ENCODE peak calls at places on chromosomes 11 and 22, in nine cellular contexts. One of them, this sample, is unnamed.

GRCh38 chr11:45773271-45774022 is 31.5 kb upstream of the SLC35C1 start:
- DNase-seq in H1: no peak
- DNase-seq in GM12891: no peak
- DNase-seq in lower leg skin: no peak
- DNase-seq in A549: no peak
- DNase-seq in K562: no peak
- DNase-seq in heart left ventricle: no peak
- DNase-seq in transverse colon: no peak
- DNase-seq in NB4: no peak
- DNase-seq in this sample: no peak

GRCh38 chr11:33941637-33942160 is 49.8 kb upstream of the LMO2 start:
- DNase-seq in transverse colon: no peak
- DNase-seq in K562: peak; percentile 81
- DNase-seq in NB4: peak; percentile 82
- DNase-seq in H1: no peak
- DNase-seq in lower leg skin: no peak
- DNase-seq in A549: no peak
- DNase-seq in heart left ventricle: no peak
- DNase-seq in GM12891: no peak
- DNase-seq in this sample: peak; percentile 53

GRCh38 chr11:15599376-15599775 is 484.7 kb downstream of the INSC start:
- DNase-seq in K562: no peak
- DNase-seq in heart left ventricle: no peak
- DNase-seq in lower leg skin: no peak
- DNase-seq in NB4: no peak
- DNase-seq in A549: no peak
- DNase-seq in GM12891: no peak
- DNase-seq in H1: no peak
- DNase-seq in transverse colon: no peak
- DNase-seq in this sample: no peak

GRCh38 chr22:24878969-24879368 is 67.5 kb downstream of the LHFPL7 start:
- DNase-seq in H1: no peak
- DNase-seq in A549: no peak
- DNase-seq in GM12891: no peak
- DNase-seq in NB4: no peak
- DNase-seq in transverse colon: no peak
- DNase-seq in lower leg skin: no peak
- DNase-seq in heart left ventricle: no peak
- DNase-seq in K562: no peak
- DNase-seq in this sample: no peak

GRCh38 chr11:100328626-100329340 is 358.3 kb upstream of the ARHGAP42 start:
- DNase-seq in transverse colon: no peak
- DNase-seq in lower leg skin: no peak
- DNase-seq in heart left ventricle: no peak
- DNase-seq in A549: no peak
- DNase-seq in GM12891: no peak
- DNase-seq in NB4: no peak
- DNase-seq in K562: no peak
- DNase-seq in H1: no peak
- DNase-seq in this sample: no peak

GRCh38 chr11:12126352-12127019 is 16.1 kb downstream of the MICAL2 start:
- DNase-seq in heart left ventricle: no peak
- DNase-seq in GM12891: no peak
- DNase-seq in transverse colon: no peak
- DNase-seq in NB4: peak; percentile 91
- DNase-seq in A549: no peak
- DNase-seq in H1: no peak
- DNase-seq in K562: no peak
- DNase-seq in lower leg skin: no peak
- DNase-seq in this sample: peak; percentile 55

GRCh38 chr11:46242462-46242960 is 35.0 kb upstream of the CREB3L1 start:
- DNase-seq in transverse colon: no peak
- DNase-seq in lower leg skin: no peak
- DNase-seq in GM12891: no peak
- DNase-seq in K562: no peak
- DNase-seq in heart left ventricle: no peak
- DNase-seq in NB4: no peak
- DNase-seq in H1: no peak
- DNase-seq in A549: no peak
- DNase-seq in this sample: no peak

GRCh38 chr22:33467718-33468117 is 409.5 kb upstream of the SYN3 start:
- DNase-seq in H1: no peak
- DNase-seq in transverse colon: no peak
- DNase-seq in lower leg skin: no peak
- DNase-seq in heart left ventricle: no peak
- DNase-seq in K562: no peak
- DNase-seq in NB4: no peak
- DNase-seq in GM12891: no peak
- DNase-seq in A549: no peak
- DNase-seq in this sample: no peak

GRCh38 chr11:101955701-101956100 is 39.4 kb upstream of the ANGPTL5 start:
- DNase-seq in K562: no peak
- DNase-seq in H1: no peak
- DNase-seq in A549: no peak
- DNase-seq in heart left ventricle: no peak
- DNase-seq in lower leg skin: no peak
- DNase-seq in transverse colon: no peak
- DNase-seq in NB4: no peak
- DNase-seq in GM12891: no peak
- DNase-seq in this sample: no peak

GRCh38 chr11:18749681-18750319 is 23.8 kb upstream of the IGSF22 start:
- DNase-seq in heart left ventricle: no peak
- DNase-seq in NB4: peak; percentile 29
- DNase-seq in GM12891: no peak
- DNase-seq in K562: no peak
- DNase-seq in H1: no peak
- DNase-seq in lower leg skin: peak; percentile 54
- DNase-seq in transverse colon: no peak
- DNase-seq in A549: peak; percentile 53
- DNase-seq in this sample: peak; percentile 91

GRCh38 chr11:13440100-13440855 is 22.7 kb downstream of the BTBD10 start:
- DNase-seq in NB4: no peak
- DNase-seq in A549: peak; percentile 58
- DNase-seq in K562: no peak
- DNase-seq in GM12891: no peak
- DNase-seq in H1: no peak
- DNase-seq in heart left ventricle: peak; percentile 27
- DNase-seq in lower leg skin: peak; percentile 20
- DNase-seq in transverse colon: peak; percentile 27
- DNase-seq in this sample: peak; percentile 12

GRCh38 chr11:111378185-111378772 is 796 bp downstream of the POU2AF1 start:
- DNase-seq in A549: no peak
- DNase-seq in GM12891: no peak
- DNase-seq in K562: no peak
- DNase-seq in NB4: no peak
- DNase-seq in H1: no peak
- DNase-seq in lower leg skin: no peak
- DNase-seq in transverse colon: no peak
- DNase-seq in heart left ventricle: no peak
- DNase-seq in this sample: no peak

GRCh38 chr22:23182289-23183106 is 2.2 kb downstream of the BCR start:
- DNase-seq in A549: no peak
- DNase-seq in heart left ventricle: no peak
- DNase-seq in H1: no peak
- DNase-seq in lower leg skin: no peak
- DNase-seq in GM12891: no peak
- DNase-seq in transverse colon: no peak
- DNase-seq in NB4: peak; percentile 33
- DNase-seq in K562: peak; percentile 88
- DNase-seq in this sample: peak; percentile 75

GRCh38 chr11:94678236-94678635 is 89.9 kb upstream of the AMOTL1 start:
- DNase-seq in transverse colon: no peak
- DNase-seq in heart left ventricle: no peak
- DNase-seq in NB4: no peak
- DNase-seq in GM12891: no peak
- DNase-seq in A549: no peak
- DNase-seq in lower leg skin: peak; percentile 12
- DNase-seq in K562: no peak
- DNase-seq in H1: no peak
- DNase-seq in this sample: no peak

GRCh38 chr11:121489823-121490222 is 37.1 kb upstream of the SORL1-AS1 start:
- DNase-seq in H1: no peak
- DNase-seq in heart left ventricle: no peak
- DNase-seq in GM12891: no peak
- DNase-seq in transverse colon: no peak
- DNase-seq in K562: no peak
- DNase-seq in lower leg skin: no peak
- DNase-seq in NB4: no peak
- DNase-seq in A549: no peak
- DNase-seq in this sample: no peak

GRCh38 chr11:100830295-100830694 is 143.2 kb downstream of the ARHGAP42 start:
- DNase-seq in heart left ventricle: no peak
- DNase-seq in transverse colon: no peak
- DNase-seq in GM12891: no peak
- DNase-seq in K562: no peak
- DNase-seq in H1: no peak
- DNase-seq in NB4: no peak
- DNase-seq in lower leg skin: no peak
- DNase-seq in A549: no peak
- DNase-seq in this sample: no peak

GRCh38 chr11:27153136-27153535 is 112.5 kb downstream of the BBOX1 start:
- DNase-seq in transverse colon: no peak
- DNase-seq in A549: no peak
- DNase-seq in K562: no peak
- DNase-seq in GM12891: no peak
- DNase-seq in heart left ventricle: no peak
- DNase-seq in lower leg skin: no peak
- DNase-seq in NB4: peak; percentile 6
- DNase-seq in H1: no peak
- DNase-seq in this sample: no peak

GRCh38 chr11:134244593-134244992 is 8.6 kb downstream of the THYN1 start:
- DNase-seq in H1: no peak
- DNase-seq in K562: no peak
- DNase-seq in GM12891: peak; percentile 51
- DNase-seq in lower leg skin: no peak
- DNase-seq in A549: no peak
- DNase-seq in NB4: peak; percentile 46
- DNase-seq in heart left ventricle: no peak
- DNase-seq in transverse colon: no peak
- DNase-seq in this sample: no peak

GRCh38 chr11:124123587-124123986 is 8.3 kb downstream of the VWA5A start:
- DNase-seq in H1: no peak
- DNase-seq in transverse colon: no peak
- DNase-seq in A549: no peak
- DNase-seq in heart left ventricle: no peak
- DNase-seq in NB4: peak; percentile 8
- DNase-seq in K562: peak; percentile 27
- DNase-seq in GM12891: no peak
- DNase-seq in lower leg skin: no peak
- DNase-seq in this sample: no peak

GRCh38 chr22:19610518-19611253 is 86.5 kb upstream of the CLDN5 start:
- DNase-seq in H1: no peak
- DNase-seq in K562: no peak
- DNase-seq in NB4: peak; percentile 42
- DNase-seq in heart left ventricle: no peak
- DNase-seq in GM12891: peak; percentile 51
- DNase-seq in A549: no peak
- DNase-seq in transverse colon: no peak
- DNase-seq in lower leg skin: no peak
- DNase-seq in this sample: no peak
- TF ChIP-seq POLR2A in H1: no peak
- TF ChIP-seq POLR2A in K562: no peak
- TF ChIP-seq POLR2A in NB4: no peak
- TF ChIP-seq POLR2A in heart left ventricle: no peak
- TF ChIP-seq POLR2A in GM12891: no peak
- TF ChIP-seq POLR2A in A549: no peak
- TF ChIP-seq POLR2A in transverse colon: no peak
- TF ChIP-seq POLR2A in lower leg skin: no peak
- TF ChIP-seq POLR2A in this sample: no peak

GRCh38 chr11:612201-612960 is 3.4 kb downstream of the IRF7 start:
- DNase-seq in A549: peak; percentile 35
- DNase-seq in heart left ventricle: no peak
- DNase-seq in transverse colon: peak; percentile 83
- DNase-seq in H1: no peak
- DNase-seq in GM12891: no peak
- DNase-seq in lower leg skin: no peak
- DNase-seq in K562: no peak
- DNase-seq in NB4: peak; percentile 64
- DNase-seq in this sample: no peak
- TF ChIP-seq POLR2A in A549: no peak
- TF ChIP-seq POLR2A in heart left ventricle: no peak
- TF ChIP-seq POLR2A in transverse colon: no peak
- TF ChIP-seq POLR2A in H1: no peak
- TF ChIP-seq POLR2A in GM12891: no peak
- TF ChIP-seq POLR2A in lower leg skin: no peak
- TF ChIP-seq POLR2A in K562: peak; percentile 43
- TF ChIP-seq POLR2A in NB4: no peak
- TF ChIP-seq POLR2A in this sample: no peak

GRCh38 chr22:44465563-44465962 is 32.5 kb downstream of the RTL6 start:
- DNase-seq in H1: no peak
- DNase-seq in heart left ventricle: no peak
- DNase-seq in GM12891: no peak
- DNase-seq in NB4: no peak
- DNase-seq in A549: no peak
- DNase-seq in transverse colon: no peak
- DNase-seq in lower leg skin: no peak
- DNase-seq in K562: no peak
- DNase-seq in this sample: no peak
- TF ChIP-seq POLR2A in H1: no peak
- TF ChIP-seq POLR2A in heart left ventricle: no peak
- TF ChIP-seq POLR2A in GM12891: no peak
- TF ChIP-seq POLR2A in NB4: no peak
- TF ChIP-seq POLR2A in A549: no peak
- TF ChIP-seq POLR2A in transverse colon: no peak
- TF ChIP-seq POLR2A in lower leg skin: no peak
- TF ChIP-seq POLR2A in K562: no peak
- TF ChIP-seq POLR2A in this sample: no peak

GRCh38 chr11:65917434-65918210 is 1.2 kb downstream of the C11orf68 start:
- DNase-seq in transverse colon: no peak
- DNase-seq in NB4: no peak
- DNase-seq in lower leg skin: no peak
- DNase-seq in GM12891: no peak
- DNase-seq in K562: no peak
- DNase-seq in A549: no peak
- DNase-seq in heart left ventricle: no peak
- DNase-seq in H1: no peak
- DNase-seq in this sample: no peak

GRCh38 chr11:65919151-65920034 is at the start of gene DRAP1:
- DNase-seq in K562: peak; percentile 99
- DNase-seq in NB4: peak; percentile 99
- DNase-seq in H1: peak; percentile 85
- DNase-seq in heart left ventricle: peak; percentile 99
- DNase-seq in transverse colon: peak; percentile 99
- DNase-seq in GM12891: peak; percentile 98
- DNase-seq in lower leg skin: peak; percentile 97
- DNase-seq in A549: peak; percentile 86
- DNase-seq in this sample: peak; percentile 91

GRCh38 chr11:65920035-65920802 is 993 bp downstream of the DRAP1 start:
- DNase-seq in GM12891: no peak
- DNase-seq in K562: no peak
- DNase-seq in transverse colon: peak; percentile 29
- DNase-seq in heart left ventricle: no peak
- DNase-seq in H1: no peak
- DNase-seq in lower leg skin: no peak
- DNase-seq in A549: no peak
- DNase-seq in NB4: no peak
- DNase-seq in this sample: no peak

GRCh38 chr11:65917077-65917433 is 1.8 kb downstream of the C11orf68 start:
- DNase-seq in K562: no peak
- DNase-seq in H1: no peak
- DNase-seq in GM12891: no peak
- DNase-seq in transverse colon: no peak
- DNase-seq in lower leg skin: no peak
- DNase-seq in heart left ventricle: no peak
- DNase-seq in A549: no peak
- DNase-seq in NB4: no peak
- DNase-seq in this sample: no peak

GRCh38 chr11:65918211-65919150 is at the start of gene C11orf68:
- DNase-seq in A549: no peak
- DNase-seq in NB4: peak; percentile 63
- DNase-seq in transverse colon: no peak
- DNase-seq in H1: no peak
- DNase-seq in lower leg skin: no peak
- DNase-seq in K562: no peak
- DNase-seq in heart left ventricle: no peak
- DNase-seq in GM12891: peak; percentile 62
- DNase-seq in this sample: no peak
- TF ChIP-seq POLR2A in A549: peak; percentile 87
- TF ChIP-seq POLR2A in NB4: peak; percentile 28
- TF ChIP-seq POLR2A in transverse colon: no peak
- TF ChIP-seq POLR2A in H1: peak; percentile 43
- TF ChIP-seq POLR2A in lower leg skin: no peak
- TF ChIP-seq POLR2A in K562: no peak
- TF ChIP-seq POLR2A in heart left ventricle: no peak
- TF ChIP-seq POLR2A in GM12891: no peak
- TF ChIP-seq POLR2A in this sample: peak; percentile 92